ENCODE peak calls at places on chromosomes 6 and 20, in five cellular contexts. G, N, Q, P and A are unnamed samples.

GRCh38 chr6:43202451-43202850 is 20.5 kb downstream of the CUL9 start:
- DNase-seq in G (no peak), N (no peak), Q (no peak), P (no peak), A (no peak)

GRCh38 chr20:44126445-44126844 is 60.5 kb downstream of the JPH2 start:
- DNase-seq in G (no peak), N (no peak), Q (no peak), P (no peak), A (no peak)

GRCh38 chr6:106614131-106614530 is 15.2 kb downstream of the RTN4IP1 start:
- DNase-seq in G (no peak), N (no peak), Q (no peak), P (no peak), A (no peak)

GRCh38 chr6:117771403-117771802 is 96.1 kb downstream of the NUS1 start:
- DNase-seq in G (peak; percentile 21), N (no peak), Q (no peak), P (no peak), A (no peak)

GRCh38 chr6:2634151-2634964 is 116.4 kb downstream of the MYLK4 start:
- DNase-seq in G (peak; percentile 82), N (peak; percentile 91), Q (peak; percentile 93), P (peak; percentile 89), A (peak; percentile 87)

GRCh38 chr6:105072799-105073199 is 107.0 kb downstream of the POPDC3 start:
- DNase-seq in G (no peak), N (no peak), Q (no peak), P (peak; percentile 55), A (no peak)

GRCh38 chr6:34745277-34746103 is 11.8 kb upstream of the SNRPC start:
- DNase-seq in G (peak; percentile 75), N (peak; percentile 78), Q (no peak), P (no peak), A (no peak)

GRCh38 chr6:87754828-87755227 is 52.8 kb upstream of the AKIRIN2 start:
- DNase-seq in G (no peak), N (no peak), Q (no peak), P (no peak), A (no peak)

GRCh38 chr20:63959699-63960075 is 3.5 kb upstream of the UCKL1 start:
- DNase-seq in G (no peak), N (no peak), Q (no peak), P (no peak), A (no peak)

DNA sequence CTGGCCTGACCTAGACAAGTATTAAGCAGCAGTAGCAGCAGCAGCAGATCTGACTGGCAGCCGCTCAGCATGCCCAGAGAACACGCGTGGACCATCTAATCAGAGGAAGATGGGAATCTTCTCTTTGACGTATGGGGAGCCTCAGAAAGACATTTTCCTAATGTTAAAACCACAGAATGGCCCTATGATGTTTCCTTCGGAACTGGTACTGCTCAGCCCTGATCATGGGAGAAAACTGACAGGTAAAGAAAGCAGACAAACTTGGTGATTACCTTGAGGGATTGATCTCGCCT is 6.2 kb downstream of the PSMA7 start:
- DNase-seq in G (no peak), N (no peak), Q (no peak), P (no peak), A (no peak)
- TF ChIP-seq CTCF in G (no peak), N (no peak), Q (no peak), P (no peak), A (peak; percentile 18)

GRCh38 chr20:36792422-36792821 is 18.9 kb upstream of the DSN1 start:
- DNase-seq in G (no peak), N (peak; percentile 71), Q (peak; percentile 68), P (peak; percentile 65), A (no peak)

GRCh38 chr20:36795691-36796090 is 22.1 kb upstream of the DSN1 start:
- DNase-seq in G (no peak), N (no peak), Q (no peak), P (no peak), A (no peak)

GRCh38 chr20:36793294-36794115 is 19.9 kb upstream of the DSN1 start:
- DNase-seq in G (no peak), N (no peak), Q (no peak), P (no peak), A (no peak)

GRCh38 chr20:36794116-36794474 is 20.5 kb upstream of the DSN1 start:
- DNase-seq in G (no peak), N (no peak), Q (no peak), P (no peak), A (no peak)

GRCh38 chr20:36791862-36792261 is 18.3 kb upstream of the DSN1 start:
- DNase-seq in G (no peak), N (no peak), Q (no peak), P (no peak), A (no peak)
- H3K36me3 ChIP-seq in G (peaks cover 10% of the 10 kb centered on the region), N (no peaks in the 10 kb centered on the region), Q (peaks cover 15% of the 10 kb centered on the region), P (peaks cover 31% of the 10 kb centered on the region), A (no peaks in the 10 kb centered on the region)

DNA sequence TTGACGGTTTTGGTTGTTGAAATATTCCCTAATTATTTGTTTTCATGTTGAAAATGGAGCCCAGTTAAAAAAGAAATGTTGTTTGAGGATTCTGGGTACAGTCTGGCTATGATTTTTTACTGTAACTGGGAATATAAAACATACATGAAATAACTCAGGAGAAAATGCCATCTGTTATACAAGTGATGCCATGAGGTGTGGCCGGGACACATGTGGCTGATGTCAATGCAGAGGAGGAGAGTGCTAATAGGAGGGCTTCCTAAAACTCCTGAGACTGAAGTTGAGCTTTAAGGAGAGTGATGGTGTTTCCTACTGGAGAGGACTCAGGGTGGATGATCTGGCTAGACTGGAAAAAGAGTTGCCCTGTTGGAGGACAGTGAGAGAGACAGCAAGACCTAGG is 12.7 kb downstream of the SCAND1 start:
- DNase-seq in G (no peak), N (no peak), Q (no peak), P (no peak), A (no peak)
- H3K4me3 ChIP-seq in G (no peak overlapping the region), N (no peak overlapping the region), Q (no peak overlapping the region), P (no peak overlapping the region), A (no peak overlapping the region)

GRCh38 chr20:31824554-31825313 is 5.6 kb downstream of the MYLK2 start:
- DNase-seq in G (no peak), N (no peak), Q (no peak), P (no peak), A (no peak)

GRCh38 chr20:31823360-31824124 is 4.4 kb downstream of the MYLK2 start:
- DNase-seq in G (no peak), N (no peak), Q (peak; percentile 41), P (no peak), A (no peak)

GRCh38 chr20:31824125-31824485 is 4.9 kb downstream of the MYLK2 start:
- DNase-seq in G (no peak), N (no peak), Q (no peak), P (no peak), A (no peak)

GRCh38 chr20:31827059-31827458 is 7.9 kb downstream of the MYLK2 start:
- DNase-seq in G (peak; percentile 56), N (no peak), Q (no peak), P (no peak), A (no peak)

DNA sequence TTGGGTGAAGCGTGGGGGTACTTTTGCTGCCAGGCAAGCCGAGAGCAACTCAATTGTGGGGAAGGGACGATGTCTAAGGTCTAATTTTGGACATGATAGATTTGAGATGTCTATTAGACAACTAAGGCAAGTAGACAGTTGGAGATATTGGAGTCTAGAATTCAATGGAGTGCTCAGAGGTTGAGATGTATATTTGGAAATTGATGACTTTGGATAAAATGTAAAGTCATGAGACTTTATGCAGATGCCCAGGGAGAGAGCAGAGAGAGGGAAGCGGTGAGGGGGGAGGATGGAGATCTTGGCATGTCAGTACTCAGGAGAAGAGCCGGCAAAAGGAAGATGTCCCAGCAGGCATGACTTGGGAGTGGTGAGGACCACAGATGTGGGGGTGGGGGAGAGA is 6.9 kb downstream of the MYLK2 start:
- DNase-seq in G (no peak), N (no peak), Q (no peak), P (no peak), A (no peak)
- TF ChIP-seq CTCF in G (no peak), N (no peak), Q (no peak), P (no peak), A (no peak)

DNA sequence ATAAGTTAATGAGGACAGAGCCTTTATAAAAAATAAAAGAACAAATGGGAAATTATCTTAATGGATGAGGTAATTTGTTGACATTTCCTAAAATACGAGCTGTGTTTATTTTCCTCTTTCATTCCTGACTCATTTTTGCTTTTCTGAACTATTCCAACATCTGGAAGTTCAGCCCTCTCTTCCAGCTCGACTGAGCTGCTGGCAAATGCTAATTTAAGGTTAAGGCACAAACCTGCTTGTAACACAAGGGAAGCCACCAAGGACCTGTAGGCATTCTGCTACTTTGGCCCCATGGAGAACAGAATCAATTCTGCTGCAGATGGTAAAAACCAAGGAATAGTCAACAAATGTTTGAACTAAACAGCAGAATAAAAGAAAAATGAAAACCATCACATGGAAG is 110.2 kb upstream of the MAP3K4 start:
- DNase-seq in G (no peak), N (no peak), Q (no peak), P (peak; percentile 34), A (no peak)
- H3K36me3 ChIP-seq in G (no peaks in the 10 kb centered on the region), N (no peaks in the 10 kb centered on the region), Q (no peaks in the 10 kb centered on the region), P (no peaks in the 10 kb centered on the region), A (no peaks in the 10 kb centered on the region)

GRCh38 chr6:44222486-44222986 is 859 bp upstream of the SLC29A1 start:
- DNase-seq in G (no peak), N (no peak), Q (peak; percentile 50), P (no peak), A (no peak)

GRCh38 chr6:44220913-44221290 is 2.5 kb upstream of the SLC29A1 start:
- DNase-seq in G (no peak), N (no peak), Q (no peak), P (no peak), A (no peak)

GRCh38 chr6:44222987-44223470 is 366 bp upstream of the SLC29A1 start:
- DNase-seq in G (no peak), N (no peak), Q (peak; percentile 61), P (no peak), A (no peak)

GRCh38 chr6:44221291-44221960 is 2.0 kb upstream of the SLC29A1 start:
- DNase-seq in G (peak; percentile 93), N (peak; percentile 88), Q (peak; percentile 95), P (peak; percentile 84), A (peak; percentile 61)

DNA sequence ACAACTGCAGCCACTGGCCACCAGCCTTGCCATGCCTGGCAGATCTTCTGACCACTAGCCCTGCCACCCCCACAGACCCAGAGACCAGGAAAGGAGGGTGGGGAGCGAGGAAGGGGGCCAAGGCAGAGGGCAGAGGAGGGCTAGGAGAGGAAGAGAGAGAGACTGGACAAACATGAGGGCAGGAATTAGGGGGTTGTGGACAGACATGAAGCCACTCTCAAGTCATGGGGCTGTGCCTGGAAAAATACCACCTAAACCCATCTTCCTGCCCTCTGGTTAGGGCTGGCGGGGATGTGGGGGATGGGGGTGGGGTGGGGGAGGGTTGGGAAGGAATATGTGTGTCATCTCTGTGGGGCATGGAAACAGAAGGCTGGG is 1.4 kb upstream of the SLC29A1 start:
- DNase-seq in G (no peak), N (no peak), Q (no peak), P (no peak), A (no peak)
- H3K4me3 ChIP-seq in G (no peak overlapping the region), N (no peak overlapping the region), Q (peak overlapping the region; percentile 56), P (no peak overlapping the region), A (no peak overlapping the region)